ENCODE peak calls at places on chromosomes 13 and 19, in six cellular contexts. One of them, this sample, is unnamed.

GRCh38 chr19:52336976-52337375 is 933 bp downstream of the ZNF610 start:
- DNase-seq in lower lobe of right lung: no peak
- DNase-seq in Peyer's patch: no peak
- DNase-seq in neural progenitor cell: peak; percentile 26
- DNase-seq in testis: no peak
- DNase-seq in foreskin keratinocyte: no peak
- DNase-seq in this sample: no peak

GRCh38 chr19:34084396-34085145 is 87.7 kb upstream of the LSM14A start:
- DNase-seq in lower lobe of right lung: no peak
- DNase-seq in Peyer's patch: no peak
- DNase-seq in neural progenitor cell: no peak
- DNase-seq in testis: no peak
- DNase-seq in foreskin keratinocyte: no peak
- DNase-seq in this sample: no peak

GRCh38 chr19:27876489-27876888 is 1336.5 kb downstream of the UQCRFS1 start:
- DNase-seq in lower lobe of right lung: no peak
- DNase-seq in Peyer's patch: no peak
- DNase-seq in neural progenitor cell: no peak
- DNase-seq in testis: no peak
- DNase-seq in foreskin keratinocyte: no peak
- DNase-seq in this sample: no peak

GRCh38 chr13:107339209-107339608 is 771.3 kb upstream of the ARGLU1 start:
- DNase-seq in lower lobe of right lung: no peak
- DNase-seq in Peyer's patch: no peak
- DNase-seq in neural progenitor cell: no peak
- DNase-seq in testis: no peak
- DNase-seq in foreskin keratinocyte: no peak
- DNase-seq in this sample: no peak

GRCh38 chr19:10517760-10518443 is 655 bp upstream of the S1PR5 start:
- DNase-seq in lower lobe of right lung: no peak
- DNase-seq in Peyer's patch: no peak
- DNase-seq in neural progenitor cell: peak; percentile 39
- DNase-seq in testis: no peak
- DNase-seq in foreskin keratinocyte: no peak
- DNase-seq in this sample: no peak

GRCh38 chr13:96403241-96403640 is 313.3 kb downstream of the HS6ST3 start:
- DNase-seq in lower lobe of right lung: no peak
- DNase-seq in Peyer's patch: no peak
- DNase-seq in neural progenitor cell: no peak
- DNase-seq in testis: no peak
- DNase-seq in foreskin keratinocyte: no peak
- DNase-seq in this sample: no peak

GRCh38 chr19:31332096-31332495 is 17.1 kb downstream of the TSHZ3 start:
- DNase-seq in lower lobe of right lung: no peak
- DNase-seq in Peyer's patch: no peak
- DNase-seq in neural progenitor cell: no peak
- DNase-seq in testis: no peak
- DNase-seq in foreskin keratinocyte: no peak
- DNase-seq in this sample: no peak

GRCh38 chr13:24127116-24127631 is 33.3 kb upstream of the SPATA13 start:
- DNase-seq in lower lobe of right lung: no peak
- DNase-seq in Peyer's patch: peak; percentile 79
- DNase-seq in neural progenitor cell: no peak
- DNase-seq in testis: no peak
- DNase-seq in foreskin keratinocyte: no peak
- DNase-seq in this sample: no peak

GRCh38 chr19:434152-434960 is 25.4 kb upstream of the C2CD4C start:
- DNase-seq in lower lobe of right lung: no peak
- DNase-seq in Peyer's patch: no peak
- DNase-seq in neural progenitor cell: no peak
- DNase-seq in testis: no peak
- DNase-seq in foreskin keratinocyte: no peak
- DNase-seq in this sample: no peak

GRCh38 chr19:5801796-5802616 is 2.9 kb upstream of the NRTN start:
- DNase-seq in lower lobe of right lung: no peak
- DNase-seq in Peyer's patch: no peak
- DNase-seq in neural progenitor cell: peak; percentile 91
- DNase-seq in testis: peak; percentile 58
- DNase-seq in foreskin keratinocyte: no peak
- DNase-seq in this sample: no peak

GRCh38 chr13:105090244-105090643 is 1445.2 kb downstream of the EFNB2 start:
- DNase-seq in lower lobe of right lung: no peak
- DNase-seq in Peyer's patch: no peak
- DNase-seq in neural progenitor cell: no peak
- DNase-seq in testis: no peak
- DNase-seq in foreskin keratinocyte: no peak
- DNase-seq in this sample: no peak

GRCh38 chr19:17324357-17325114 is 10.1 kb downstream of the ANO8 start:
- DNase-seq in lower lobe of right lung: no peak
- DNase-seq in Peyer's patch: no peak
- DNase-seq in neural progenitor cell: no peak
- DNase-seq in testis: no peak
- DNase-seq in foreskin keratinocyte: no peak
- DNase-seq in this sample: no peak

GRCh38 chr19:33868821-33869412 is 72.2 kb downstream of the KCTD15 start:
- DNase-seq in lower lobe of right lung: no peak
- DNase-seq in Peyer's patch: no peak
- DNase-seq in neural progenitor cell: peak; percentile 50
- DNase-seq in testis: peak; percentile 23
- DNase-seq in foreskin keratinocyte: peak; percentile 49
- DNase-seq in this sample: no peak

GRCh38 chr19:5903054-5903501 is 512 bp downstream of the NDUFA11 start:
- DNase-seq in lower lobe of right lung: no peak
- DNase-seq in Peyer's patch: no peak
- DNase-seq in neural progenitor cell: no peak
- DNase-seq in testis: no peak
- DNase-seq in foreskin keratinocyte: no peak
- DNase-seq in this sample: no peak

GRCh38 chr13:23928985-23929384 is 31.7 kb upstream of the C1QTNF9B start:
- DNase-seq in lower lobe of right lung: no peak
- DNase-seq in Peyer's patch: no peak
- DNase-seq in neural progenitor cell: no peak
- DNase-seq in testis: no peak
- DNase-seq in foreskin keratinocyte: peak; percentile 84
- DNase-seq in this sample: peak; percentile 27

GRCh38 chr19:49880162-49880869 is 2.8 kb downstream of the TBC1D17 start:
- DNase-seq in lower lobe of right lung: peak; percentile 46
- DNase-seq in Peyer's patch: peak; percentile 76
- DNase-seq in neural progenitor cell: no peak
- DNase-seq in testis: no peak
- DNase-seq in foreskin keratinocyte: no peak
- DNase-seq in this sample: no peak

GRCh38 chr19:16359074-16359473 is 34.4 kb downstream of the KLF2 start:
- DNase-seq in lower lobe of right lung: no peak
- DNase-seq in Peyer's patch: peak; percentile 62
- DNase-seq in neural progenitor cell: no peak
- DNase-seq in testis: no peak
- DNase-seq in foreskin keratinocyte: no peak
- DNase-seq in this sample: no peak

GRCh38 chr13:44171861-44172260 is 201.8 kb upstream of the SERP2 start:
- DNase-seq in lower lobe of right lung: no peak
- DNase-seq in Peyer's patch: no peak
- DNase-seq in neural progenitor cell: no peak
- DNase-seq in testis: no peak
- DNase-seq in foreskin keratinocyte: no peak
- DNase-seq in this sample: no peak

GRCh38 chr13:23715762-23716235 is 145.6 kb downstream of the TNFRSF19 start:
- DNase-seq in lower lobe of right lung: no peak
- DNase-seq in Peyer's patch: no peak
- DNase-seq in neural progenitor cell: no peak
- DNase-seq in testis: no peak
- DNase-seq in foreskin keratinocyte: no peak
- DNase-seq in this sample: no peak

GRCh38 chr19:49801966-49802661 is 11.0 kb downstream of the FUZ start:
- DNase-seq in lower lobe of right lung: no peak
- DNase-seq in Peyer's patch: peak; percentile 84
- DNase-seq in neural progenitor cell: peak; percentile 84
- DNase-seq in testis: peak; percentile 97
- DNase-seq in foreskin keratinocyte: peak; percentile 18
- DNase-seq in this sample: peak; percentile 29

GRCh38 chr13:100464006-100464405 is 124.6 kb downstream of the GGACT start:
- DNase-seq in lower lobe of right lung: no peak
- DNase-seq in Peyer's patch: no peak
- DNase-seq in neural progenitor cell: no peak
- DNase-seq in testis: no peak
- DNase-seq in foreskin keratinocyte: no peak
- DNase-seq in this sample: no peak

GRCh38 chr13:20775961-20776360 is 2.2 kb upstream of the EEF1AKMT1 start:
- DNase-seq in lower lobe of right lung: no peak
- DNase-seq in Peyer's patch: no peak
- DNase-seq in neural progenitor cell: no peak
- DNase-seq in testis: no peak
- DNase-seq in foreskin keratinocyte: no peak
- DNase-seq in this sample: no peak

GRCh38 chr13:20190481-20191310 is 2.0 kb downstream of the GJB2 start:
- DNase-seq in lower lobe of right lung: no peak
- DNase-seq in Peyer's patch: no peak
- DNase-seq in neural progenitor cell: no peak
- DNase-seq in testis: no peak
- DNase-seq in foreskin keratinocyte: peak; percentile 92
- DNase-seq in this sample: no peak

GRCh38 chr19:40798997-40799557 is at the start of gene EGLN2:
- DNase-seq in lower lobe of right lung: no peak
- DNase-seq in Peyer's patch: no peak
- DNase-seq in neural progenitor cell: no peak
- DNase-seq in testis: no peak
- DNase-seq in foreskin keratinocyte: no peak
- DNase-seq in this sample: no peak

GRCh38 chr19:6220385-6221191 is 59.2 kb downstream of the MLLT1 start:
- DNase-seq in lower lobe of right lung: no peak
- DNase-seq in Peyer's patch: peak; percentile 70
- DNase-seq in neural progenitor cell: no peak
- DNase-seq in testis: peak; percentile 71
- DNase-seq in foreskin keratinocyte: no peak
- DNase-seq in this sample: no peak

GRCh38 chr19:4675346-4675745 is 5.2 kb upstream of the MYDGF start:
- DNase-seq in lower lobe of right lung: no peak
- DNase-seq in Peyer's patch: no peak
- DNase-seq in neural progenitor cell: no peak
- DNase-seq in testis: no peak
- DNase-seq in foreskin keratinocyte: no peak
- DNase-seq in this sample: no peak
- H3K27me3 ChIP-seq in lower lobe of right lung: no peaks in the 10 kb centered on the region
- H3K27me3 ChIP-seq in Peyer's patch: no peaks in the 10 kb centered on the region
- H3K27me3 ChIP-seq in neural progenitor cell: no peaks in the 10 kb centered on the region
- H3K27me3 ChIP-seq in testis: no peaks in the 10 kb centered on the region
- H3K27me3 ChIP-seq in foreskin keratinocyte: no peaks in the 10 kb centered on the region
- H3K27me3 ChIP-seq in this sample: no peaks in the 10 kb centered on the region

GRCh38 chr13:53042897-53043296 is 14.3 kb downstream of the OLFM4 start:
- DNase-seq in lower lobe of right lung: no peak
- DNase-seq in Peyer's patch: no peak
- DNase-seq in neural progenitor cell: no peak
- DNase-seq in testis: no peak
- DNase-seq in foreskin keratinocyte: no peak
- DNase-seq in this sample: peak; percentile 13
- TF ChIP-seq CTCF in lower lobe of right lung: no peak
- TF ChIP-seq CTCF in Peyer's patch: no peak
- TF ChIP-seq CTCF in neural progenitor cell: no peak
- TF ChIP-seq CTCF in testis: no peak
- TF ChIP-seq CTCF in foreskin keratinocyte: no peak
- TF ChIP-seq CTCF in this sample: no peak

GRCh38 chr19:55451522-55452380 is 8.7 kb upstream of the SHISA7 start:
- DNase-seq in lower lobe of right lung: no peak
- DNase-seq in Peyer's patch: no peak
- DNase-seq in neural progenitor cell: peak; percentile 72
- DNase-seq in testis: no peak
- DNase-seq in foreskin keratinocyte: no peak
- DNase-seq in this sample: no peak
- H3K27me3 ChIP-seq in lower lobe of right lung: peaks cover 38% of the 10 kb centered on the region
- H3K27me3 ChIP-seq in Peyer's patch: peaks cover 26% of the 10 kb centered on the region
- H3K27me3 ChIP-seq in neural progenitor cell: peaks cover 65% of the 10 kb centered on the region
- H3K27me3 ChIP-seq in testis: no peaks in the 10 kb centered on the region
- H3K27me3 ChIP-seq in foreskin keratinocyte: peaks cover 23% of the 10 kb centered on the region
- H3K27me3 ChIP-seq in this sample: peaks cover 16% of the 10 kb centered on the region

DNA sequence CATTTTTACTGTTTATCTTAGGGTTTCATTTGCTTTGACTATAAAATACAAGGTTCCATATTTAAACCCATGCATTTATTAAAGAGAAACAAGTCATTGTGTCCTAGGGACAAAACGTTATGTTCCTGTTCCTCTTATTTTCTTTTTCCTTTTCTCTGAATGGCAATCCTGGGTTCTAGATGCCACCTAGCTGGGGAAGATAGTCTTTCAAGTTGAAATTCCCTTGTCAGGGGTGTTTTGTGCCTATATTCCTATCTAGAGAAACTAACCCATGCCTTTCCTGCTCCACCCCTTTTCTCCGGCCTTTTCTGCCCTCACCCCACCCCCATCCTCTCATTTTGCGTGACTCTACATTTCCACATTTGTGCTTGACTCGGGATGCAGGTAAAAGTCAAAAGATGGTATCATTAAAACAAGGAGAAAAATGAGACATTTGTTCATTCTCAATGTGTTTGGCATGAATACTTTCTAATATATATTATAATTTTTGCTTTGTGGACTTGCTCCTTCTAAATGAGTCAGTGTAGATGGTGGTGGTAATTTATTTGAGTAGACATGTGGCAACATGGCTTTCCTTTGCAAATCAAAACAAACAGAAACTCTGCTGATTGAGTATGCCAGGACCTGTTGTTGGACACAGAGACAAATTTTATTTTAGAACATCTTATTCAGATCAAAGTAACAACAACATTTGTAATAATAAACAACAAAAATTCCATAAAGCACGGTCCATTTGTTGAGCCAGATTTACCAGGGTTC is 26.8 kb upstream of the STARD13 start:
- DNase-seq in lower lobe of right lung: no peak
- DNase-seq in Peyer's patch: no peak
- DNase-seq in neural progenitor cell: no peak
- DNase-seq in testis: no peak
- DNase-seq in foreskin keratinocyte: peak; percentile 56
- DNase-seq in this sample: no peak
- TF ChIP-seq CTCF in lower lobe of right lung: peak; percentile 30
- TF ChIP-seq CTCF in Peyer's patch: no peak
- TF ChIP-seq CTCF in neural progenitor cell: no peak
- TF ChIP-seq CTCF in testis: no peak
- TF ChIP-seq CTCF in foreskin keratinocyte: peak; percentile 55
- TF ChIP-seq CTCF in this sample: peak; percentile 22